ENCODE peak calls at places on chromosomes 16 and 17, in nine cellular contexts. P is prostate gland, O is H54, C is transverse colon, W is tibial nerve, F is A549, M is ovary, I is breast epithelium, Z is spleen. B is an unnamed sample.

GRCh38 chr17:54992797-54993639 is 24.5 kb downstream of the STXBP4 start:
- DNase-seq in P (peak; percentile 23), Z (no peak), O (peak; percentile 12), C (no peak), F (peak; percentile 49), W (no peak), M (no peak), I (no peak), B (peak; percentile 76)

GRCh38 chr17:61405686-61406542 is 6.3 kb downstream of the TBX2 start:
- DNase-seq in W (no peak), Z (no peak), M (no peak), O (no peak), I (no peak), F (no peak), P (no peak), C (no peak), B (no peak)

GRCh38 chr17:71987634-71988033 is 133.2 kb upstream of the SOX9 start:
- DNase-seq in O (no peak), F (no peak), P (no peak), I (no peak), Z (no peak), M (no peak), C (no peak), W (no peak), B (no peak)

GRCh38 chr16:28984619-28985135 is at the start of gene LAT:
- DNase-seq in I (no peak), Z (peak; percentile 94), M (no peak), W (no peak), O (peak; percentile 81), P (no peak), F (no peak), C (peak; percentile 56), B (no peak)

GRCh38 chr17:13869301-13869700 is 200.0 kb upstream of the COX10 start:
- DNase-seq in W (no peak), Z (no peak), I (no peak), O (no peak), P (no peak), F (no peak), C (no peak), M (no peak), B (no peak)

GRCh38 chr17:27848941-27849340 is 44.2 kb downstream of the LYRM9 start:
- DNase-seq in P (no peak), I (no peak), F (no peak), M (no peak), C (no peak), O (no peak), W (no peak), Z (no peak), B (no peak)

GRCh38 chr16:67264866-67265265 is 14.5 kb upstream of the PLEKHG4 start:
- DNase-seq in Z (peak; percentile 50), P (no peak), O (no peak), W (no peak), C (no peak), I (no peak), F (no peak), M (no peak), B (no peak)

GRCh38 chr16:76748698-76749097 is 442.3 kb upstream of the MON1B start:
- DNase-seq in P (no peak), F (no peak), M (no peak), O (no peak), I (no peak), C (no peak), Z (no peak), W (no peak), B (no peak)

GRCh38 chr16:86424968-86425367 is 85.4 kb upstream of the FOXF1 start:
- DNase-seq in Z (no peak), M (no peak), P (no peak), W (no peak), I (no peak), C (no peak), F (no peak), O (no peak), B (no peak)

GRCh38 chr17:15944720-15945492 is at the start of gene ADORA2B:
- DNase-seq in W (no peak), O (peak; percentile 76), I (no peak), M (peak; percentile 22), Z (peak; percentile 85), F (peak; percentile 91), C (peak; percentile 76), P (peak; percentile 28), B (peak; percentile 88)

GRCh38 chr17:79008666-79009387 is 737 bp downstream of the CANT1 start:
- DNase-seq in W (no peak), Z (peak; percentile 67), C (no peak), O (no peak), M (no peak), I (no peak), F (no peak), P (no peak), B (no peak)

GRCh38 chr16:180921-181667 is 835 bp downstream of the HBQ1 start:
- DNase-seq in W (peak; percentile 67), Z (peak; percentile 95), O (no peak), I (no peak), M (peak; percentile 66), P (peak; percentile 50), F (peak; percentile 88), C (peak; percentile 82), B (peak; percentile 95)

GRCh38 chr16:185213-185612 is 5.0 kb downstream of the HBQ1 start:
- DNase-seq in P (no peak), Z (no peak), M (no peak), O (no peak), C (no peak), F (no peak), I (no peak), W (no peak), B (no peak)

GRCh38 chr16:185691-186090 is 5.4 kb downstream of the HBQ1 start:
- DNase-seq in O (no peak), I (no peak), F (no peak), M (no peak), Z (no peak), W (no peak), C (no peak), P (no peak), B (no peak)

GRCh38 chr16:181668-182021 is 1.4 kb downstream of the HBQ1 start:
- DNase-seq in C (no peak), Z (no peak), M (no peak), P (no peak), F (no peak), O (no peak), W (no peak), I (no peak), B (no peak)

GRCh38 chr16:183005-183404 is 2.7 kb downstream of the HBQ1 start:
- DNase-seq in I (no peak), W (no peak), M (no peak), F (no peak), Z (no peak), P (no peak), O (no peak), C (no peak), B (no peak)
- TF ChIP-seq POLR2A in I (no peak), W (no peak), M (no peak), F (no peak), Z (no peak), P (no peak), O (no peak), C (no peak), B (no peak)

DNA sequence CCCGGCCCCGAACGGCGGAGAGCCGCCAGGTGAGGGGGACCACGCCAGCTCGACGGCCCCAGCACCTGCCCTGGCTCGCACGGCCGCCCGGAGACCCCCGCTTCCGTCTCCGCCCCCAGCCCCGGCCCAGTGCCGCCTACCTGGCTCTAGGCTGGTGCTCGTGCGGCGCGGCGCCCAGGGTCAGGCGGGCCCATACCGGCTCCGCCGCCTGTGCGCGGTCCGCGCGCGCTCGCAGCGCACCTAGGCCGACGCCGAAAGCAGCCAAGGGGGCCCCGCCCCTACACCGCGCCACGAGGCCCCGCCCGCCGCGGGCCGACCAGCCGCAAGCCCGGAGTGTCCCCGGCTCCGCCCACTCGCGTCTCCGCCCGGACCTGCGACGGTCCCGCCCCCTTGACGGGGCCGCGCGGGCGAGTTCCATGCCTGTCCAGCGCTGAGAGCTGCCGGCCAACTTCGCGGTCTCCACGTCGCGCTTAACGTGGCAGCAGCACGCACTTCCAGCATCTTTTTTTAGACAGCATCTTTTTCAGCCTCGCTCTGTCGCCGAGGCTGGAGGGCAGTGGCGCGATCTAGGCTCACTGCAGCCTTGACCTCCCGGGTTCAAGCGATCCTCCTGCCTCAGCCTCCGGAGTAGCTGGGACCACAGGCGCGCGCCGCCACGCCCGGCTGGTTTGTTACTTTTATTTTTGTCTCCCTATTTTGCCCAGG is at the start of gene SLC25A39:
- DNase-seq in O (no peak), W (peak; percentile 87), C (peak; percentile 96), F (peak; percentile 76), I (peak; percentile 94), M (peak; percentile 94), Z (peak; percentile 99), P (peak; percentile 92), B (peak; percentile 99)
- TF ChIP-seq POLR2A in O (peak; percentile 83), W (peak; percentile 85), C (peak; percentile 63), F (peak; percentile 67), I (peak; percentile 41), M (peak; percentile 87), Z (no peak), P (peak; percentile 62), B (peak; percentile 93)

GRCh38 chr17:59840908-59841666 is 51.7 kb downstream of the TUBD1 start:
- DNase-seq in P (no peak), C (no peak), I (no peak), M (no peak), Z (no peak), W (no peak), F (no peak), O (no peak), B (peak; percentile 43)
- TF ChIP-seq POLR2A in P (no peak), C (no peak), I (peak; percentile 46), M (no peak), Z (no peak), W (no peak), F (no peak), O (no peak), B (peak; percentile 56)

GRCh38 chr17:80030730-80031410 is 4.8 kb downstream of the TBC1D16 start:
- DNase-seq in F (no peak), P (peak; percentile 94), W (no peak), C (peak; percentile 74), Z (peak; percentile 37), M (no peak), O (no peak), I (peak; percentile 87), B (no peak)
- TF ChIP-seq POLR2A in F (no peak), P (no peak), W (no peak), C (no peak), Z (no peak), M (no peak), O (no peak), I (no peak), B (no peak)

GRCh38 chr16:30445408-30446202 is at the start of gene SEPHS2:
- DNase-seq in O (peak; percentile 81), M (peak; percentile 94), P (peak; percentile 99), Z (peak; percentile 98), W (peak; percentile 100), F (peak; percentile 92), C (peak; percentile 99), I (peak; percentile 97), B (peak; percentile 99)
- TF ChIP-seq POLR2A in O (peak; percentile 80), M (peak; percentile 38), P (peak; percentile 96), Z (peak; percentile 86), W (peak; percentile 85), F (peak; percentile 79), C (peak; percentile 94), I (peak; percentile 78), B (peak; percentile 98)